ENCODE peak calls at places on chromosome 3, in nine cellular contexts. O is transverse colon, C is OCI-LY7, F is SJSA1, V is uterus, Z is pancreas, P is K562, Y is Peyer's patch, B is HCT116. X is an unnamed sample.

GRCh38 chr3:165883866-165884478 is 46.7 kb upstream of the BCHE start:
- DNase-seq in O (no peak), C (no peak), F (no peak), V (no peak), Z (no peak), P (no peak), Y (no peak), B (no peak), X (no peak)

GRCh38 chr3:32961189-32961715 is 9.8 kb downstream of the CCR4 start:
- DNase-seq in O (no peak), C (no peak), F (no peak), V (no peak), Z (no peak), P (no peak), Y (no peak), B (no peak), X (no peak)

GRCh38 chr3:40317061-40317676 is 7.7 kb downstream of the EIF1B start:
- DNase-seq in O (peak; percentile 27), C (peak; percentile 80), F (no peak), V (no peak), Z (peak; percentile 31), P (peak; percentile 74), Y (no peak), B (peak; percentile 60), X (peak; percentile 34)

GRCh38 chr3:67215690-67216089 is 217.6 kb downstream of the KBTBD8 start:
- DNase-seq in O (no peak), C (no peak), F (no peak), V (no peak), Z (no peak), P (no peak), Y (no peak), B (no peak), X (no peak)

GRCh38 chr3:14520149-14520548 is 20.0 kb downstream of the GRIP2 start:
- DNase-seq in O (no peak), C (no peak), F (no peak), V (peak; percentile 12), Z (no peak), P (peak; percentile 47), Y (peak; percentile 40), B (no peak), X (no peak)

GRCh38 chr3:50132421-50133282 is 22.5 kb upstream of the SEMA3F start:
- DNase-seq in O (no peak), C (no peak), F (no peak), V (no peak), Z (no peak), P (peak; percentile 44), Y (no peak), B (no peak), X (no peak)

GRCh38 chr3:41683666-41684350 is 278.1 kb downstream of the ULK4 start:
- DNase-seq in O (peak; percentile 61), C (no peak), F (peak; percentile 52), V (no peak), Z (no peak), P (no peak), Y (peak; percentile 59), B (no peak), X (no peak)

GRCh38 chr3:41117398-41117870 is 81.9 kb upstream of the CTNNB1 start:
- DNase-seq in O (peak; percentile 90), C (peak; percentile 27), F (peak; percentile 80), V (peak; percentile 47), Z (peak; percentile 28), P (peak; percentile 82), Y (peak; percentile 88), B (peak; percentile 86), X (peak; percentile 95)

GRCh38 chr3:57855943-57856342 is 99.8 kb downstream of the SLMAP start:
- DNase-seq in O (no peak), C (no peak), F (no peak), V (no peak), Z (no peak), P (no peak), Y (no peak), B (no peak), X (no peak)

GRCh38 chr3:156052115-156052514 is 68.3 kb upstream of the KCNAB1 start:
- DNase-seq in O (no peak), C (no peak), F (no peak), V (no peak), Z (no peak), P (no peak), Y (no peak), B (no peak), X (no peak)
- H3K27ac ChIP-seq in O (no peak overlapping the region), C (no peak overlapping the region), F (no peak overlapping the region), V (no peak overlapping the region), Z (no peak overlapping the region), P (no peak overlapping the region), Y (no peak overlapping the region), B (no peak overlapping the region), X (no peak overlapping the region)

DNA sequence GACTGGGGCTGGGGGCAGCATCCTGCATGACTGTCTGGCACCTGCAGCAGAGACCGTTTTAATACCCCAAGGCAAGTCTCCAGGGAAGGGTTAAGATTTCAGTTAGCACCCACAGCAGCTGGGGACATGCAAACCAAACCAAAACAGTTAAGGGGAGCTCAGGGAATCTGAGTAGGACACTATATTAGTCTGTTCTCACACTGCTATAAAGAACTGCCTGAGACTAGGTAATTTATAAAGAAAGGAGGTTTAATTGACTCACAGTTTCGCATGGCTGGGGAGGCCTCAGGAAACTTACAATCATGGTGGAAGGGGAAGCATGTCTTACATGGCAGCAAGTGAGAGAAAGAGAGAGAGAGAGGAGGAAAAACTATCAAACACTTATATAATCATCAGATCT is 25.3 kb downstream of the GALNT15 start:
- DNase-seq in O (no peak), C (peak; percentile 33), F (no peak), V (no peak), Z (no peak), P (no peak), Y (no peak), B (no peak), X (no peak)
- H3K4me3 ChIP-seq in O (no peak overlapping the region), C (no peak overlapping the region), F (no peak overlapping the region), V (no peak overlapping the region), Z (no peak overlapping the region), P (no peak overlapping the region), Y (no peak overlapping the region), B (no peak overlapping the region), X (no peak overlapping the region)

DNA sequence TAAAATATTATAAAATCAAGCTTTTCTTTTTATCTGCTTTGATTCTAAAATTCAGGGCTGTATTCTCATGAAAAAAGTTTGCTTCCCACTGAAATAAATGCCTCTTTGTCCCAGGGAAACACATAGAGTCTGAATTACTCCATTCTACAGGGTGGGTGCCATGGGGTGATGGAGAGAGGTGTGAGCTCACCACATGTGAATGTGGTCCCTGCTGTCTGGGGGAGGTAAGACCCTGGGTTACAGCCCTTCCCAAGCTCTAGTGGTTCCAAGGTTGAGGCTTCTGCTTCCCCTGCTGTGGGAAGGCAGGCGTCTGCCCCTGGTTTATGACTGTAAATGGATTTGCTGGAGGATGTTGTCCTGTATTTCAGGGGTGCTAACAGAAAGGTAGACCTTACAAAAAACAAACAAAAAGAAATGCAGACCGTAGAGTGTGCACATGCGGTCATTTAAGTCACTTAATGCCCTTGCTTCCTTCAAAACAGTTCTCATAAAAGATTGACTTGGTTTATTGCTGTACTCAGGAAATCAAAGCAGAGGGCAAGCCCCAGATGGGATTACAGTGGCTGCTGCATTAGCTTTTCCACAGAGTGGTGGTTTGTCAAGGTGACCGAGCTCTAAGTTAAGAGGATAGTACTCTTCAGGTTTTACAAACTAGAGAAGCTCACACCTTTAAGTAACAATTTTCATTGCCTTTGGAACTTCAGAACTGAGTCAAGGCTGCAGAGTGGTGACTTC is 49.2 kb downstream of the CTDSPL start:
- DNase-seq in O (no peak), C (no peak), F (no peak), V (no peak), Z (no peak), P (no peak), Y (no peak), B (no peak), X (no peak)
- H3K4me1 ChIP-seq in O (peaks cover 47% of the 10 kb centered on the region), C (peaks cover 61% of the 10 kb centered on the region), F (peaks cover 31% of the 10 kb centered on the region), V (peaks cover 8% of the 10 kb centered on the region), Z (no peaks in the 10 kb centered on the region), P (no peaks in the 10 kb centered on the region), Y (peaks cover 18% of the 10 kb centered on the region), B (peaks cover 26% of the 10 kb centered on the region), X (peaks cover 13% of the 10 kb centered on the region)

GRCh38 chr3:152323834-152324233 is 55.1 kb downstream of the MBNL1 start:
- DNase-seq in O (no peak), C (no peak), F (no peak), V (no peak), Z (no peak), P (no peak), Y (no peak), B (no peak), X (no peak)
- H3K27ac ChIP-seq in O (peak overlapping the region; percentile 66), C (no peak overlapping the region), F (no peak overlapping the region), V (peak overlapping the region; percentile 83), Z (no peak overlapping the region), P (peak overlapping the region; percentile 20), Y (peak overlapping the region; percentile 42), B (no peak overlapping the region), X (no peak overlapping the region)